ENCODE peak calls at places on chromosome 2, in nine cellular contexts. C, J, U, W, P, M, T, Y and V are unnamed samples.
A peak's percentile ranks its signal among the peaks of the same experiment; 100 is the strongest.

GRCh38 chr2:75570948-75571729 is 10.4 kb upstream of the EVA1A start:
- DNase-seq in C (no peak), J (no peak), U (no peak), W (no peak), P (no peak), M (no peak), T (peak; percentile 54), Y (no peak), V (no peak)

GRCh38 chr2:10369269-10370255 is 66.9 kb downstream of the HPCAL1 start:
- DNase-seq in C (no peak), J (no peak), U (no peak), W (no peak), P (no peak), M (no peak), T (no peak), Y (no peak), V (no peak)

GRCh38 chr2:216188956-216189355 is 79.8 kb downstream of the XRCC5 start:
- DNase-seq in C (no peak), J (peak; percentile 40), U (no peak), W (no peak), P (no peak), M (no peak), T (peak; percentile 85), Y (no peak), V (peak; percentile 78)

GRCh38 chr2:173884403-173884802 is 80.8 kb downstream of the SP3 start:
- DNase-seq in C (peak; percentile 15), J (peak; percentile 60), U (peak; percentile 26), W (peak; percentile 5), P (peak; percentile 39), M (peak; percentile 30), T (peak; percentile 63), Y (peak; percentile 4), V (peak; percentile 66)

GRCh38 chr2:233556756-233557736 is 9.5 kb downstream of the USP40 start:
- DNase-seq in C (peak; percentile 84), J (peak; percentile 29), U (no peak), W (no peak), P (peak; percentile 51), M (no peak), T (peak; percentile 61), Y (no peak), V (peak; percentile 65)

GRCh38 chr2:172822585-172822984 is 86.9 kb downstream of the RAPGEF4 start:
- DNase-seq in C (no peak), J (no peak), U (no peak), W (no peak), P (no peak), M (no peak), T (no peak), Y (no peak), V (no peak)

GRCh38 chr2:80247339-80247738 is 57.2 kb downstream of the LRRTM1 start:
- DNase-seq in C (no peak), J (no peak), U (no peak), W (no peak), P (no peak), M (no peak), T (no peak), Y (no peak), V (no peak)

GRCh38 chr2:219457784-219458369 is 23.2 kb downstream of the SPEG start:
- DNase-seq in C (peak; percentile 32), J (no peak), U (no peak), W (no peak), P (no peak), M (peak; percentile 25), T (peak; percentile 57), Y (no peak), V (peak; percentile 57)

GRCh38 chr2:205889073-205889472 is 196.9 kb downstream of the INO80D start:
- DNase-seq in C (peak; percentile 81), J (no peak), U (no peak), W (no peak), P (no peak), M (no peak), T (peak; percentile 52), Y (no peak), V (peak; percentile 73)

GRCh38 chr2:128306931-128307460 is 11.7 kb downstream of the HS6ST1 start:
- DNase-seq in C (no peak), J (no peak), U (no peak), W (no peak), P (no peak), M (no peak), T (no peak), Y (no peak), V (no peak)

GRCh38 chr2:216183459-216183858 is 74.3 kb downstream of the XRCC5 start:
- DNase-seq in C (no peak), J (no peak), U (no peak), W (no peak), P (no peak), M (no peak), T (no peak), Y (no peak), V (no peak)

GRCh38 chr2:203797363-203798111 is 70.0 kb upstream of the CTLA4 start:
- DNase-seq in C (no peak), J (peak; percentile 34), U (no peak), W (no peak), P (no peak), M (no peak), T (peak; percentile 69), Y (no peak), V (peak; percentile 47)